ENCODE peak calls at places on chromosomes 13 and 19, in eight cellular contexts. Y is choroid plexus epithelial cell, O is colonic mucosa, S is lower leg skin, C is body of pancreas, J is H9, R is lung, P is cardiac muscle cell. A is an unnamed sample.

GRCh38 chr13:51632643-51633357 is 48.5 kb downstream of the WDFY2 start:
- DNase-seq in P (no peak), O (no peak), J (peak; percentile 41), Y (no peak), S (no peak), R (no peak), C (no peak), A (no peak)

GRCh38 chr19:36441339-36441738 is 22.9 kb upstream of the ZFP82 start:
- DNase-seq in S (no peak), Y (no peak), R (no peak), C (no peak), J (no peak), O (no peak), P (no peak), A (no peak)

GRCh38 chr19:3186377-3186688 is 603 bp downstream of the NCLN start:
- DNase-seq in C (peak; percentile 29), R (no peak), Y (no peak), O (no peak), S (no peak), J (no peak), P (peak; percentile 14), A (no peak)

GRCh38 chr13:27228131-27228530 is 23.2 kb upstream of the RPL21 start:
- DNase-seq in O (no peak), J (no peak), S (no peak), P (no peak), Y (no peak), R (no peak), C (no peak), A (no peak)

GRCh38 chr19:31338069-31338767 is 11.0 kb downstream of the TSHZ3 start:
- DNase-seq in S (no peak), P (peak; percentile 94), J (peak; percentile 87), O (no peak), R (no peak), C (no peak), Y (peak; percentile 92), A (peak; percentile 44)

GRCh38 chr13:91046715-91047327 is 300.7 kb upstream of the MIR17HG start:
- DNase-seq in R (no peak), S (no peak), C (no peak), O (no peak), Y (peak; percentile 11), J (peak; percentile 46), P (no peak), A (no peak)

GRCh38 chr13:91358384-91358776 is 10.9 kb downstream of the MIR17HG start:
- DNase-seq in P (peak; percentile 6), O (no peak), J (no peak), R (no peak), C (no peak), S (no peak), Y (no peak), A (no peak)

GRCh38 chr13:19587635-19588300 is 26.4 kb upstream of the TPTE2 start:
- DNase-seq in Y (peak; percentile 78), P (peak; percentile 60), J (no peak), S (peak; percentile 48), R (no peak), C (no peak), O (no peak), A (peak; percentile 58)

GRCh38 chr19:8573316-8573715 is 3.9 kb downstream of the MYO1F start:
- DNase-seq in C (no peak), S (no peak), O (no peak), Y (no peak), R (no peak), P (no peak), J (no peak), A (no peak)

GRCh38 chr19:49818691-49819331 is 722 bp downstream of the MED25 start:
- DNase-seq in R (no peak), J (no peak), C (no peak), P (no peak), S (peak; percentile 86), Y (no peak), O (no peak), A (peak; percentile 69)

GRCh38 chr19:49820125-49820524 is 2.0 kb downstream of the MED25 start:
- DNase-seq in S (no peak), O (no peak), C (peak; percentile 63), R (no peak), Y (no peak), P (peak; percentile 70), J (no peak), A (no peak)

GRCh38 chr19:49816616-49817015 is 1.5 kb upstream of the MED25 start:
- DNase-seq in R (no peak), S (no peak), O (no peak), C (no peak), Y (no peak), P (no peak), J (no peak), A (no peak)

GRCh38 chr19:49814010-49814409 is 918 bp upstream of the FUZ start:
- DNase-seq in C (no peak), O (no peak), J (no peak), S (no peak), R (no peak), P (no peak), Y (no peak), A (no peak)

GRCh38 chr19:49817964-49818690 is at the start of gene MED25:
- DNase-seq in C (peak; percentile 83), O (peak; percentile 88), S (peak; percentile 96), Y (peak; percentile 84), P (peak; percentile 88), R (peak; percentile 88), J (peak; percentile 85), A (peak; percentile 90)
- TF ChIP-seq CTCF in C (peak; percentile 60), O (no peak), S (no peak), Y (no peak), P (no peak), R (no peak), J (peak; percentile 37), A (peak; percentile 21)

DNA sequence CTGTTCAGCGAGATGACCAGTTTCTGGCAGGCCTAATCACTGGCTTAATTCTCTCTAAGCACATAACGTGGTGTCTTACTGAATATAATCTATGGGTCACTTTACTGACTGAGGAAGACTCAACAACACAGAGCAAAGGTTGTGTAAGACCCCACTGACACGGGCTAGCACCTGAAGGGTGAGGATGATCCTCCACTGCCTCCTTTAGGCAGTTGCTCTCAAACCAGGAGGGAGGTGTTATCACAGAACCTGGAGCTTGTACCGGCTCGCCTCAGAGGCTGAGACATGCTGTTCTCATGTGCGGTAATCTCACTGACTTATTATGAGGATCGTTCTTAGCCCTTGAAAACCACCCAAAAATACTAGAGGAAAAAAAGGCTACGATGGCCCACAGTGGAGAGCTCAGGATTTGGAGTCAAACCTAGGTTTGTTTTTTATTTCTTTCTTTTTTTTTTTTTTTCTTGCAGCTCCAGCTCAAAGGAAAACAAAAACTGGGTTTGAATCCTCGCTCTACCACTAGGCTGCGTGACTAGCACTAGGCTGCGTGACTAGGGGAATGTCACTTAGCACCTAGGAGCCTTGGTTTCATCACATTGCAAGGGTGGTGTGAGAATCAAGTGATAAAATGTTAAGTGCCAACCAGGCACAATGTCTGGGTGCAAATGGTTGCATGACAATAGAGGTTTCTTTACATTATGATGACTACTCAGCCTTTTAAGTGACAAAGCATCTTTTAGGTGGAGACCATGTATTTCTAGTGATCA is 28.1 kb downstream of the RCBTB2 start:
- DNase-seq in J (peak; percentile 39), R (no peak), S (no peak), P (no peak), Y (no peak), O (no peak), C (no peak), A (no peak)
- TF ChIP-seq CTCF in J (no peak), R (no peak), S (no peak), P (no peak), Y (no peak), O (no peak), C (no peak), A (no peak)

GRCh38 chr19:52191374-52191773 is 1.5 kb downstream of the PPP2R1A start:
- DNase-seq in J (no peak), S (no peak), R (no peak), C (no peak), O (peak; percentile 60), P (no peak), Y (no peak), A (peak; percentile 43)

GRCh38 chr19:52190679-52191293 is 934 bp downstream of the PPP2R1A start:
- DNase-seq in Y (peak; percentile 68), O (peak; percentile 48), C (peak; percentile 36), R (peak; percentile 46), P (peak; percentile 58), S (peak; percentile 91), J (no peak), A (peak; percentile 67)

GRCh38 chr19:52187407-52187806 is 2.4 kb upstream of the PPP2R1A start:
- DNase-seq in R (no peak), S (no peak), J (no peak), O (no peak), C (no peak), Y (no peak), P (no peak), A (no peak)

GRCh38 chr19:52189745-52190678 is at the start of gene PPP2R1A:
- DNase-seq in R (peak; percentile 100), P (peak; percentile 100), Y (peak; percentile 100), C (peak; percentile 99), S (peak; percentile 100), O (peak; percentile 100), J (peak; percentile 100), A (peak; percentile 99)

DNA sequence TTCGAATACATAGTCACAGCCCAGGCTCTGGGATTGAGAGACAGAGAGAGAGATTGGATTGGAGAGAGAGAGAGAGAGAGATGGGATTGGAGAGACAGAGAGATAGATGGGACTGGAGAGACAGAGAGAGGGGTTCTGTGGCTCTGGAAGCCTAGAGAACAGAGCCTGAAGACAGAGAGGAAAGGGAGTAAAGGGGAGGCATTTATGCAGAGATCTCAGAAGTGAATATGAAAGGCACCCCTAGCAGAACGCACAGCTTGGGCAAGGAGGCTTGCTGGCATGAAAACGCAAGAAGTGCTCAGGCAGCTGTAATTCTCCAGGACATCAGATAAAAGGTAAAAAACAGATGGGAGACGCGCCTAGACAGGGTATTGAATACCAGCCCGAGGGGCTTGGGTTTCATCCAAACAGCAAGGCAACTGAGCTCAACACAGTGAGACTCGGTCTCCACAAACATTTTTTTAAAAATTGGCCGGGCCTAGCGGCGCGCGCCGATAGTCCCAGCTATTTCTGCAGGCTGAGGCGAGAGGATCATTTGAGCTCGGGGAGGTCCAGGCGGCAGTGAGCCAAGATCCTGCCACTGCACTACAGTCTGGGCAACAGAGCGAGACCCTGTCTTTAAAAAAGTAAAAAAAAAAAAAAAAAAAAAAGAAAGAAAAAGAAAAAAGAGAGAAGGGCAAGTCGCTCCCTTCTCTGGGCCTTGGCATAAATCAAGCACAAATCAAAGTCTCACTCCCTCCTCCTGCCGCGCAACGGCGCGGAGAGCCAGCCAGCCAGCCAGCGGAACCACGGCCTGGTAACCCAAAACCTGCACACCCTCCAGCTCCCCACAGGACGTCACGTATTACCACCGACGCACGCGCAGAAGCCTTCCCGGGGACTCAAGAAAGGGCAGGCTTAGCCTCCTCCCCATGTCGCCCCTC is 769 bp upstream of the PPP2R1A start:
- DNase-seq in Y (no peak), R (no peak), C (no peak), J (no peak), O (peak; percentile 59), P (no peak), S (peak; percentile 100), A (peak; percentile 71)
- TF ChIP-seq CTCF in Y (peak; percentile 20), R (no peak), C (peak; percentile 47), J (no peak), O (no peak), P (no peak), S (no peak), A (no peak)

DNA sequence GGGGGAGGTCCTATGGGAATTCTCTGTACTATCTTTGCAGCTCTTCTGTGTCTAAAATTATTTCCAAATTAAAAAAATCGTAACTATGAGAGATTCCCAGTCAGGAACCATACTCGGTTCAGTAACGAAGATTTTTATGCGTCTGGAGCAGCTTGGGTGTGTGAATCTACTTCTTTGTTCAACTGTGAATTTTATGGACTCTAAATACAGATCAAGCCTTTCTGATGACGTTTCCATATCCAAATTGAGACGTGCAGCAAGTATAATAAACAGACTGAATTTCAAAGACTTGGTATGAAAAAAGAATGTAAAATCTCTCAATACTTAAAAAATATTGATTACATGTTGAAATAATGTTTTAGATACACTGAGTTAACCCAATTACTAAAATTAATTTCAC is 30.9 kb downstream of the MLLT1 start:
- DNase-seq in C (no peak), R (no peak), P (no peak), S (no peak), O (no peak), J (no peak), Y (peak; percentile 35), A (no peak)
- TF ChIP-seq CTCF in C (no peak), R (no peak), P (no peak), S (no peak), O (no peak), J (no peak), Y (no peak), A (no peak)

A was measured in mucosa of descending colon.